ENCODE peak calls at places on chromosomes 4 and X, in five cellular contexts. One of them, this sample, is unnamed. For H3K27me3, the result is how much of the 10 kb centered on the place peaks cover.

GRCh38 chr4:128715616-128716015 is 93.9 kb upstream of the JADE1 start:
- DNase-seq in tibial artery: no peak
- DNase-seq in psoas muscle: no peak
- DNase-seq in heart right ventricle: no peak
- DNase-seq in IMR-90: peak
- DNase-seq in this sample: no peak

GRCh38 chr4:12852338-12853307 is 631.5 kb downstream of the RAB28 start:
- DNase-seq in tibial artery: no peak
- DNase-seq in psoas muscle: no peak
- DNase-seq in heart right ventricle: no peak
- DNase-seq in IMR-90: peak
- DNase-seq in this sample: peak

GRCh38 chr4:18582841-18583240 is 561.3 kb upstream of the LCORL start:
- DNase-seq in tibial artery: no peak
- DNase-seq in psoas muscle: no peak
- DNase-seq in heart right ventricle: no peak
- DNase-seq in IMR-90: no peak
- DNase-seq in this sample: no peak

GRCh38 chr4:72525938-72526337 is 43.1 kb downstream of the ADAMTS3 start:
- DNase-seq in tibial artery: peak
- DNase-seq in psoas muscle: peak
- DNase-seq in heart right ventricle: peak
- DNase-seq in IMR-90: peak
- DNase-seq in this sample: peak

GRCh38 chr4:5137226-5137625 is 85.9 kb downstream of the STK32B start:
- DNase-seq in tibial artery: no peak
- DNase-seq in psoas muscle: no peak
- DNase-seq in heart right ventricle: no peak
- DNase-seq in IMR-90: no peak
- DNase-seq in this sample: no peak

GRCh38 chr4:102614801-102615200 is 113.6 kb downstream of the NFKB1 start:
- DNase-seq in tibial artery: no peak
- DNase-seq in psoas muscle: no peak
- DNase-seq in heart right ventricle: no peak
- DNase-seq in IMR-90: no peak
- DNase-seq in this sample: no peak

GRCh38 chr4:26557164-26557563 is 26.7 kb upstream of the TBC1D19 start:
- DNase-seq in tibial artery: no peak
- DNase-seq in psoas muscle: peak
- DNase-seq in heart right ventricle: no peak
- DNase-seq in IMR-90: peak
- DNase-seq in this sample: peak

GRCh38 chr4:47031011-47031678 is at the start of gene GABRB1:
- DNase-seq in tibial artery: peak
- DNase-seq in psoas muscle: peak
- DNase-seq in heart right ventricle: peak
- DNase-seq in IMR-90: peak
- DNase-seq in this sample: peak

GRCh38 chr4:138891610-138892009 is 124.0 kb upstream of the NOCT start:
- DNase-seq in tibial artery: no peak
- DNase-seq in psoas muscle: no peak
- DNase-seq in heart right ventricle: no peak
- DNase-seq in IMR-90: no peak
- DNase-seq in this sample: peak

GRCh38 chr4:52548818-52549570 is 110.1 kb downstream of the USP46 start:
- DNase-seq in tibial artery: no peak
- DNase-seq in psoas muscle: no peak
- DNase-seq in heart right ventricle: no peak
- DNase-seq in IMR-90: no peak
- DNase-seq in this sample: no peak

GRCh38 chrX:130118941-130119640 is 8.8 kb upstream of the ELF4 start:
- DNase-seq in tibial artery: no peak
- DNase-seq in psoas muscle: no peak
- DNase-seq in heart right ventricle: no peak
- DNase-seq in IMR-90: peak
- DNase-seq in this sample: no peak

GRCh38 chrX:130529531-130529930 is 127.7 kb downstream of the RBMX2 start:
- DNase-seq in tibial artery: no peak
- DNase-seq in psoas muscle: no peak
- DNase-seq in heart right ventricle: no peak
- DNase-seq in IMR-90: no peak
- DNase-seq in this sample: no peak

GRCh38 chr4:73450398-73451004 is 14.5 kb downstream of the AFP start:
- DNase-seq in tibial artery: no peak
- DNase-seq in psoas muscle: peak
- DNase-seq in heart right ventricle: peak
- DNase-seq in IMR-90: peak
- DNase-seq in this sample: peak

GRCh38 chr4:113981591-113981990 is 2.1 kb upstream of the ARSJ start:
- DNase-seq in tibial artery: no peak
- DNase-seq in psoas muscle: no peak
- DNase-seq in heart right ventricle: no peak
- DNase-seq in IMR-90: peak
- DNase-seq in this sample: no peak

GRCh38 chrX:119762718-119763117 is 4.3 kb downstream of the SOWAHD start:
- DNase-seq in tibial artery: no peak
- DNase-seq in psoas muscle: no peak
- DNase-seq in heart right ventricle: no peak
- DNase-seq in IMR-90: no peak
- DNase-seq in this sample: no peak

GRCh38 chrX:2823795-2824386 is 4.8 kb upstream of the GYG2 start:
- DNase-seq in tibial artery: no peak
- DNase-seq in psoas muscle: no peak
- DNase-seq in heart right ventricle: no peak
- DNase-seq in IMR-90: no peak
- DNase-seq in this sample: no peak

GRCh38 chr4:51842167-51842553 is 793 bp upstream of the DCUN1D4 start:
- DNase-seq in tibial artery: peak
- DNase-seq in psoas muscle: no peak
- DNase-seq in heart right ventricle: peak
- DNase-seq in IMR-90: peak
- DNase-seq in this sample: no peak

GRCh38 chrX:106168107-106168506 is at the start of gene PWWP3B:
- DNase-seq in tibial artery: peak
- DNase-seq in psoas muscle: no peak
- DNase-seq in heart right ventricle: peak
- DNase-seq in IMR-90: no peak
- DNase-seq in this sample: peak

GRCh38 chr4:5760246-5760645 is 49.2 kb downstream of the EVC start:
- DNase-seq in tibial artery: no peak
- DNase-seq in psoas muscle: no peak
- DNase-seq in heart right ventricle: no peak
- DNase-seq in IMR-90: no peak
- DNase-seq in this sample: no peak

GRCh38 chrX:20173856-20174255 is 32.2 kb upstream of the EIF1AX start:
- DNase-seq in tibial artery: no peak
- DNase-seq in psoas muscle: no peak
- DNase-seq in heart right ventricle: no peak
- DNase-seq in IMR-90: no peak
- DNase-seq in this sample: no peak

GRCh38 chr4:79164961-79165610 is 160.8 kb downstream of the NAA11 start:
- DNase-seq in tibial artery: no peak
- DNase-seq in psoas muscle: no peak
- DNase-seq in heart right ventricle: no peak
- DNase-seq in IMR-90: no peak
- DNase-seq in this sample: no peak

GRCh38 chr4:67576538-67576937 is 18.0 kb downstream of the STAP1 start:
- DNase-seq in tibial artery: no peak
- DNase-seq in psoas muscle: no peak
- DNase-seq in heart right ventricle: no peak
- DNase-seq in IMR-90: no peak
- DNase-seq in this sample: no peak

GRCh38 chrX:97326456-97326855 is 442.7 kb downstream of the RPA4 start:
- DNase-seq in tibial artery: no peak
- DNase-seq in psoas muscle: no peak
- DNase-seq in heart right ventricle: no peak
- DNase-seq in IMR-90: peak
- DNase-seq in this sample: no peak

GRCh38 chrX:13090261-13091110 is 46.1 kb upstream of the FAM9C start:
- DNase-seq in tibial artery: no peak
- DNase-seq in psoas muscle: no peak
- DNase-seq in heart right ventricle: no peak
- DNase-seq in IMR-90: peak
- DNase-seq in this sample: no peak

GRCh38 chrX:17635231-17635630 is 102.1 kb upstream of the SCML1 start:
- DNase-seq in tibial artery: no peak
- DNase-seq in psoas muscle: no peak
- DNase-seq in heart right ventricle: no peak
- DNase-seq in IMR-90: peak
- DNase-seq in this sample: peak

GRCh38 chr4:107719211-107719926 is 665 bp downstream of the PAPSS1 start:
- DNase-seq in tibial artery: no peak
- DNase-seq in psoas muscle: peak
- DNase-seq in heart right ventricle: no peak
- DNase-seq in IMR-90: peak
- DNase-seq in this sample: peak

GRCh38 chrX:8349816-8350544 is 114.7 kb upstream of the VCX3B start:
- DNase-seq in tibial artery: no peak
- DNase-seq in psoas muscle: no peak
- DNase-seq in heart right ventricle: no peak
- DNase-seq in IMR-90: no peak
- DNase-seq in this sample: no peak
- TF ChIP-seq CTCF in tibial artery: no peak
- TF ChIP-seq CTCF in psoas muscle: no peak
- TF ChIP-seq CTCF in heart right ventricle: no peak
- TF ChIP-seq CTCF in IMR-90: no peak
- TF ChIP-seq CTCF in this sample: no peak

DNA sequence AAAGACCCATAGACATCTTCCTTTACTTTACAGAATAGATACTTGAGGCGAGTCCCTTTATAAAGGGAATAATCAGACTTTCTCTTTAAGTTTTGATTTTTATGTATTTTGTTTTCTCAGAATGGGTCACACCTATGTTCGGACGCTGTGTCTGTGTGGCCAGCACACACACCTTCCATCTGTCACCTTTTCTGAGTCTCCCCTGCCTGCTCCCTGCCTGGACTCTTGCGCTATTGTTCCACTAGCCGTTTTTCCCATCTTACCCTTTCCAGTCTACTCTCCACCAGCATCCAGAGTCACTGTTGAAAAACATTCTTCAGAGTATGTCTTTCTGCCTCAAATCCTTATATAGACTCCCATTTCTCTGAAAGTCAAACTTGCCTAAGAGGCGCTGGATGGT is 236.1 kb downstream of the MAML3 start:
- DNase-seq in tibial artery: no peak
- DNase-seq in psoas muscle: no peak
- DNase-seq in heart right ventricle: no peak
- DNase-seq in IMR-90: no peak
- DNase-seq in this sample: no peak
- H3K27ac ChIP-seq in tibial artery: peak
- H3K27ac ChIP-seq in psoas muscle: peak
- H3K27ac ChIP-seq in heart right ventricle: peak
- H3K27ac ChIP-seq in IMR-90: peak
- H3K27ac ChIP-seq in this sample: no peak

GRCh38 chrX:31294475-31294874 is 222.6 kb upstream of the FTHL17 start:
- DNase-seq in tibial artery: no peak
- DNase-seq in psoas muscle: no peak
- DNase-seq in heart right ventricle: no peak
- DNase-seq in IMR-90: no peak
- DNase-seq in this sample: no peak
- H3K27me3 ChIP-seq in tibial artery: under half
- H3K27me3 ChIP-seq in psoas muscle: under half
- H3K27me3 ChIP-seq in heart right ventricle: under half
- H3K27me3 ChIP-seq in IMR-90: under half
- H3K27me3 ChIP-seq in this sample: under half

DNA sequence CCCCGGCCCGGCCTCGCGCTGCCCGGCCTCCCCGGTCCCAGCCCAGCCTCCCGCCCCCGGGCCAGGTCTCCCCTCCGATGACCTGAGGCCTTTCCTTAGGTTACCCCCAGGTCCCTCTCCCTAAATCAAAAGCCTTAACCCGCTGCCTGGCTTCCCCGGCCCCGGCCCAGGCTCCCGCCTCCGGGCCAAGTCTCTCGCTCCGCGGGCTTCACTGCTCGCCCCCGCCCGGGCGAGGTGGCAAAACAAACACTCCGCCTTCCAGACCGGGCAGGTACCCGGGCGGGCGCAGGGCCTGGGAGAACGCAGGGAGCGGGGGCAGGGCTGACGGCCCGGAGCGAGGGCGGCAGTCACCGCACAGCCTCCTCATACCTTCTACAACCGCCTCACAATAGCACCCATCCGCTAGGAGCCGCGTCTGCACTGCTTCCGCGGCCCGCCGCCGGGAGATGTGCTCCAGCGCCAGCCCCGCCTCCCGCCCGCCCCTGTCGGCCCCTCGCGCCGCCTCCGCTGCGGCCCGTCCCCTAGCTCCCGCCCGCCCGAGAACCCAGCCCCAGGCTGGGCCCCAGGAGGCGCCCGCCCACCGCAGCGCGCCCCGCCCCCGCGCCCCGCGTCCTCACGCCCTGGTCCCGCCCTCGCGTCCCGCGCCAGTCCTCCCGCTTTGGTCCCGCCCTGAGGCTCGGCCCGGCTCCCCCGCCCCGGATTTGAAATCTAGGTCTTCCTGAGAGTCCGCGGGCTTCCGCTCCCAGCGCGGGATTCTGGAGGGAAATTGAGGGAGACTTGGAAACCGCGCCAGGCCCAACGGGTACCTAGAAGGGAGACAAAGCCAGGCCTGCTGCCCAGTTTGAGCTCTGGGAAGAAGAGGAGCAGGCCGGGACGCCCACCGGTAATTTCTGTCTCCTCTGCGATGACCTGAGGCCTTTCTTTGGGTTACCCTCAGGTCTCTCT is at the start of the genes CASP3 and PRIMPOL:
- DNase-seq in tibial artery: peak
- DNase-seq in psoas muscle: peak
- DNase-seq in heart right ventricle: peak
- DNase-seq in IMR-90: peak
- DNase-seq in this sample: peak
- TF ChIP-seq CTCF in tibial artery: peak
- TF ChIP-seq CTCF in psoas muscle: peak
- TF ChIP-seq CTCF in heart right ventricle: peak
- TF ChIP-seq CTCF in IMR-90: peak
- TF ChIP-seq CTCF in this sample: peak

GRCh38 chr4:54897590-54897989 is 227.8 kb downstream of the KDR start:
- DNase-seq in tibial artery: no peak
- DNase-seq in psoas muscle: no peak
- DNase-seq in heart right ventricle: no peak
- DNase-seq in IMR-90: peak
- DNase-seq in this sample: peak
- H3K27ac ChIP-seq in tibial artery: no peak
- H3K27ac ChIP-seq in psoas muscle: no peak
- H3K27ac ChIP-seq in heart right ventricle: no peak
- H3K27ac ChIP-seq in IMR-90: no peak
- H3K27ac ChIP-seq in this sample: peak